ENCODE peak calls at places on chromosomes 6 and 20, in six cellular contexts. Z is GM13976, O is psoas muscle, C is nephron progenitor cell, Q is HL-60, T is GM12865. S is an unnamed sample.

GRCh38 chr6:54419885-54420284 is 111.6 kb downstream of the TINAG start:
- DNase-seq in Z (no peak), O (no peak), C (no peak), Q (no peak), T (no peak), S (no peak)

GRCh38 chr6:107830060-107830459 is 5.9 kb upstream of the SCML4 start:
- DNase-seq in Z (no peak), O (no peak), C (no peak), Q (no peak), T (no peak), S (no peak)

GRCh38 chr20:36311141-36311853 is 5.2 kb downstream of the DLGAP4 start:
- DNase-seq in Z (no peak), O (peak), C (no peak), Q (peak), T (no peak), S (no peak)

GRCh38 chr6:169415179-169415578 is 161.5 kb upstream of the THBS2 start:
- DNase-seq in Z (no peak), O (no peak), C (no peak), Q (no peak), T (no peak), S (no peak)

GRCh38 chr6:157649311-157650260 is 173.5 kb upstream of the SNX9 start:
- DNase-seq in Z (no peak), O (no peak), C (no peak), Q (no peak), T (no peak), S (no peak)

GRCh38 chr6:123515715-123516114 is 121.0 kb downstream of the TRDN start:
- DNase-seq in Z (no peak), O (no peak), C (no peak), Q (no peak), T (no peak), S (no peak)

GRCh38 chr20:63082308-63082938 is 75.7 kb upstream of the BHLHE23 start:
- DNase-seq in Z (peak), O (peak), C (peak), Q (peak), T (no peak), S (peak)

GRCh38 chr6:46175446-46175845 is 4.7 kb upstream of the ENPP5 start:
- DNase-seq in Z (peak), O (no peak), C (no peak), Q (no peak), T (peak), S (peak)

GRCh38 chr6:115706981-115707380 is 353.7 kb downstream of the FRK start:
- DNase-seq in Z (no peak), O (no peak), C (no peak), Q (no peak), T (no peak), S (no peak)

GRCh38 chr20:1341561-1342265 is 12.8 kb upstream of the SDCBP2 start:
- DNase-seq in Z (no peak), O (no peak), C (no peak), Q (no peak), T (no peak), S (no peak)

GRCh38 chr6:90271831-90272230 is 24.8 kb downstream of the BACH2 start:
- DNase-seq in Z (no peak), O (no peak), C (no peak), Q (peak), T (no peak), S (no peak)

GRCh38 chr6:140105857-140106256 is 731.4 kb upstream of the CITED2 start:
- DNase-seq in Z (no peak), O (no peak), C (peak), Q (no peak), T (peak), S (no peak)

GRCh38 chr20:4763776-4764525 is 42.2 kb downstream of the PRND start:
- DNase-seq in Z (no peak), O (no peak), C (no peak), Q (peak), T (no peak), S (no peak)

GRCh38 chr6:41548098-41548840 is 2.1 kb downstream of the FOXP4 start:
- DNase-seq in Z (peak), O (peak), C (no peak), Q (peak), T (peak), S (peak)

GRCh38 chr6:115570326-115570725 is 490.4 kb downstream of the FRK start:
- DNase-seq in Z (no peak), O (no peak), C (no peak), Q (no peak), T (no peak), S (no peak)

GRCh38 chr6:1313755-1314503 is 2.0 kb downstream of the FOXQ1 start:
- DNase-seq in Z (peak), O (no peak), C (peak), Q (no peak), T (no peak), S (peak)
- TF ChIP-seq CTCF in Z (peak), O (peak), C (peak), Q (no peak), T (no peak), S (no peak)

GRCh38 chr6:80132942-80133517 is 26.6 kb downstream of the BCKDHB start:
- DNase-seq in Z (no peak), O (no peak), C (peak), Q (peak), T (peak), S (no peak)
- TF ChIP-seq CTCF in Z (no peak), O (peak), C (no peak), Q (no peak), T (no peak), S (no peak)

DNA sequence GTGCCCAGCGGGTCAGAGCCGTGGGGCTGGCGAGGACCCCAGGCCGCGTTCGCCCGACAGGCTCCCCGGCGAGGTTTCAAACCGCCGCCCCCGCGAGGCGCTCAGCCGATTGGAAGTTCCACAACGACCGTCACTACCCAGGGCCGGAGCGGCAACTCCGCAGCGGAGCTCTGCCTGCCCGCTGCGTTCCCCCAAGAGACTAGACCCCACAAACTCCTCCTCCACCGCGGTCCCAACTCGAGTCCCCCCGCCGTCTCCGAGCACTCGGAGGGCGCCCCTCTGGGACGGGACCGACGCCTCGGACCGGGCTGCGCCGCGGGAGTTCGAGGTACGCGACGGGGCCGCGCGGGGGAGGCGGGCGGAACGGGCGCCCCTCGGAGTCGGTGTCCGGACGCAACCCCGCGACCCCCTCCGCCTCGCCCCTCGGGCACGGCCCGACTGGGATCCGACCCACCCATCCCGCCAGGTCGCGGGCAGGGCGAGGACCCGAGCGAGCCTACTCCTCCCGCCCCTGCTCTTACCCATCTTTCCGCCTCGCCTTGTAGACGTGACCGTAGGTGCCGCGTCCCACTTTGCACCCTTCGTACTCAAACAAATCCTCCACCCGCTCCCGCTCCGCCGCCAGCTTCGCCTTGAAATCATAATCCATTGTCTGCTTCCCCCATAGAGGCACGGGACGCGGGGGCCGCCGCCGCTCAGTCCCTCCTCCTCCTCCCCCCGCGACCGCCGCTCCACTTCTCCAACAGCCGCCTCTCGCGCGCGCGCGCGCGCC is 595 bp downstream of the CDK19 start:
- DNase-seq in Z (peak), O (peak), C (peak), Q (peak), T (peak), S (peak)
- TF ChIP-seq CTCF in Z (no peak), O (no peak), C (no peak), Q (no peak), T (no peak), S (no peak)

GRCh38 chr20:38997622-38998021 is 35.5 kb downstream of the DHX35 start:
- DNase-seq in Z (peak), O (no peak), C (no peak), Q (no peak), T (peak), S (peak)
- TF ChIP-seq CTCF in Z (peak), O (no peak), C (no peak), Q (no peak), T (peak), S (peak)

GRCh38 chr6:127460465-127460864 is 1.3 kb upstream of the KIAA0408 start:
- DNase-seq in Z (no peak), O (no peak), C (no peak), Q (no peak), T (no peak), S (no peak)

GRCh38 chr6:127464161-127464880 is 5.1 kb upstream of the KIAA0408 start:
- DNase-seq in Z (no peak), O (no peak), C (no peak), Q (no peak), T (no peak), S (no peak)

GRCh38 chr6:127464881-127465459 is 5.8 kb upstream of the KIAA0408 start:
- DNase-seq in Z (peak), O (peak), C (peak), Q (peak), T (peak), S (peak)

GRCh38 chr6:127463056-127463455 is 3.9 kb upstream of the KIAA0408 start:
- DNase-seq in Z (no peak), O (no peak), C (no peak), Q (no peak), T (no peak), S (no peak)

DNA sequence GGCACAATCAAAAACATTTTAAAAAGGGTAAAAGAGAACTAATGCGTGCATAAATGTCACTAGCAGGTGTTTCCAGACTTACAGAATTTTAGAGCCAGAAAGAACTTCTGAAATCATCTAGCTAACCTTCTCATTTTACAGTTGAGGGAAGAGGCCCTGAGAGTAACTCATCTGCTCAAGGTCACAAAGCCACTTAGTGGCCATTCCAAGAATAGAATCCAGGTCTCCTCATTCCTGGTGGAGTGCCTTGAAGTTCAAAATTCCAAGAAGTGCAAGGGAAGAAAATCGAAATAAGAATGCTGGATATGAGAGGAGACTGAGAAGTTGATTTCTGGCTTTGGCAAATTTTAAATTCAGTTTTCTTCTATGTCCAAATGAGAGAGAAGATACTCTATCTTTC is 3.2 kb upstream of the KIAA0408 start:
- DNase-seq in Z (no peak), O (no peak), C (no peak), Q (no peak), T (no peak), S (no peak)
- TF ChIP-seq CTCF in Z (no peak), O (peak), C (no peak), Q (no peak), T (no peak), S (no peak)

GRCh38 chr6:137976430-137976829 is 109.4 kb downstream of the TNFAIP3 start:
- DNase-seq in Z (no peak), O (no peak), C (no peak), Q (no peak), T (no peak), S (no peak)

GRCh38 chr6:137977814-137978213 is 110.8 kb downstream of the TNFAIP3 start:
- DNase-seq in Z (no peak), O (no peak), C (no peak), Q (no peak), T (no peak), S (no peak)

GRCh38 chr6:137973201-137973600 is 106.1 kb downstream of the TNFAIP3 start:
- DNase-seq in Z (no peak), O (no peak), C (no peak), Q (no peak), T (no peak), S (no peak)

GRCh38 chr6:137977206-137977605 is 110.1 kb downstream of the TNFAIP3 start:
- DNase-seq in Z (no peak), O (no peak), C (no peak), Q (no peak), T (no peak), S (no peak)

DNA sequence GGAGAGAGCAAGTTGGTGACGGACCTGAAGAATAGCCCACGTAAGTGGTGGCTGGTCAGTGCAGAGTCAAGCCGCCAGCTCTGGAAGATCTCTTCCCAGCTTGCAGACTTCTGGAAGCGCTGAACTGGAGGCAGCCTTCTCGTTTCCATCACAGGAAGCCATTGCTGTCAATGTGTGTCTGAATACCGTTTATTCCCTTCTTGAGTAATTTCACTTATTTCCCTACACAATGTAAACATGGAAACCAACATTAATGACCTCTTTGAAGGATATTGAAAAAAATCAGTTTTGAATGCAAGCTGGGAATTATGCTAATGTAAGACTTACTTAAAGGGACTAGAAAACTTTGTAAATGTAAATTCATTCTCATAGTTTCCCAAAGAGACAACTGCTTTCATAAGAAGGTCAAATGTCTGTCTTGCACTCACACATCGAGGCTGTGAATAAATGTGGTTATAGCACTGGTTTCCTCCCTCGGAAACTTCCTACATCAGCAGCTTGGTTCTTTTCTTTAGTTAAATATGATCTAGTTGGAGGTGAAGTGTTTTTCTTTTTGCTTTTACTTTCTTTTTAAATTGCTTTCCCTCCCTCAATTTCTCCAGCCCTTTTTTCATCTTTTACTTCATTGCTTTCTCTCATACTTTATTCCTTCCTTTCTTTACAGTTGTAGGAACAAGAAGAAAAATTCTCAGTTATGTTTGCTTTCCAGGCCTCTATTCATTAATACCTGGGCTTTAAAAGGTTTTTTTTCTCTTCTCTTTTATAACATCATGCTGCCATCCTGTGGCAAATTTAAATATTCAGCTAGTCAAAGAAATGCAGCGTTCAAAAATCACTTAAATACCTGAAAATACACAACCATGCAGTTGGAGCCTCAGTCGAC is 108.2 kb downstream of the TNFAIP3 start:
- DNase-seq in Z (peak), O (no peak), C (no peak), Q (peak), T (peak), S (peak)
- TF ChIP-seq CTCF in Z (peak), O (peak), C (no peak), Q (no peak), T (peak), S (peak)

GRCh38 chr20:43751167-43752050 is 24.6 kb upstream of the GTSF1L start:
- DNase-seq in Z (peak), O (no peak), C (no peak), Q (peak), T (peak), S (peak)
- TF ChIP-seq CTCF in Z (no peak), O (no peak), C (no peak), Q (no peak), T (peak), S (no peak)

GRCh38 chr6:16239798-16240123 is 1.4 kb downstream of the GMPR start:
- DNase-seq in Z (no peak), O (no peak), C (no peak), Q (no peak), T (no peak), S (no peak)

GRCh38 chr6:16238057-16238657 is at the start of gene GMPR:
- DNase-seq in Z (peak), O (peak), C (peak), Q (peak), T (peak), S (peak)

GRCh38 chr6:16238658-16239089 is 287 bp downstream of the GMPR start:
- DNase-seq in Z (no peak), O (peak), C (no peak), Q (no peak), T (no peak), S (peak)

GRCh38 chr6:16240618-16241320 is 2.4 kb downstream of the GMPR start:
- DNase-seq in Z (no peak), O (no peak), C (no peak), Q (no peak), T (no peak), S (no peak)

GRCh38 chr6:16239090-16239797 is 857 bp downstream of the GMPR start:
- DNase-seq in Z (peak), O (peak), C (peak), Q (peak), T (no peak), S (peak)
- TF ChIP-seq CTCF in Z (no peak), O (peak), C (peak), Q (no peak), T (no peak), S (no peak)

S was measured in GM20000.